ENCODE peak calls at places on chromosome 19, in eight cellular contexts. One of them, this sample, is unnamed.

GRCh38 chr19:1582201-1582600 is 10.5 kb downstream of the MBD3 start:
- DNase-seq in dermis microvascular lymphatic vessel endothelial cell: no peak
- DNase-seq in HFF-Myc: no peak
- DNase-seq in stimulated activated CD4-positive, alpha-beta T cell treated with anti-CD3 and anti-CD28 coated beads, Interleukin-1b, Interleukin-23, amount 100 ng/mL, for 48 hours: no peak
- DNase-seq in A549: no peak
- DNase-seq in GM23248: no peak
- DNase-seq in mucosa of gallbladder: no peak
- DNase-seq in brain microvascular endothelial cell: no peak
- DNase-seq in this sample: no peak

GRCh38 chr19:40674291-40674690 is 16.2 kb downstream of the NUMBL start:
- DNase-seq in dermis microvascular lymphatic vessel endothelial cell: no peak
- DNase-seq in HFF-Myc: no peak
- DNase-seq in stimulated activated CD4-positive, alpha-beta T cell treated with anti-CD3 and anti-CD28 coated beads, Interleukin-1b, Interleukin-23, amount 100 ng/mL, for 48 hours: no peak
- DNase-seq in A549: no peak
- DNase-seq in GM23248: no peak
- DNase-seq in mucosa of gallbladder: no peak
- DNase-seq in brain microvascular endothelial cell: no peak
- DNase-seq in this sample: no peak

GRCh38 chr19:3970313-3970807 is 539 bp downstream of the DAPK3 start:
- DNase-seq in dermis microvascular lymphatic vessel endothelial cell: no peak
- DNase-seq in HFF-Myc: no peak
- DNase-seq in stimulated activated CD4-positive, alpha-beta T cell treated with anti-CD3 and anti-CD28 coated beads, Interleukin-1b, Interleukin-23, amount 100 ng/mL, for 48 hours: no peak
- DNase-seq in A549: no peak
- DNase-seq in GM23248: peak; percentile 45
- DNase-seq in mucosa of gallbladder: no peak
- DNase-seq in brain microvascular endothelial cell: no peak
- DNase-seq in this sample: no peak

GRCh38 chr19:17379221-17379631 is 2.1 kb upstream of the PLVAP start:
- DNase-seq in dermis microvascular lymphatic vessel endothelial cell: no peak
- DNase-seq in HFF-Myc: no peak
- DNase-seq in stimulated activated CD4-positive, alpha-beta T cell treated with anti-CD3 and anti-CD28 coated beads, Interleukin-1b, Interleukin-23, amount 100 ng/mL, for 48 hours: no peak
- DNase-seq in A549: no peak
- DNase-seq in GM23248: no peak
- DNase-seq in mucosa of gallbladder: no peak
- DNase-seq in brain microvascular endothelial cell: no peak
- DNase-seq in this sample: no peak

GRCh38 chr19:39705578-39706188 is 1.4 kb downstream of the LGALS14 start:
- DNase-seq in dermis microvascular lymphatic vessel endothelial cell: no peak
- DNase-seq in HFF-Myc: no peak
- DNase-seq in stimulated activated CD4-positive, alpha-beta T cell treated with anti-CD3 and anti-CD28 coated beads, Interleukin-1b, Interleukin-23, amount 100 ng/mL, for 48 hours: peak; percentile 39
- DNase-seq in A549: no peak
- DNase-seq in GM23248: no peak
- DNase-seq in mucosa of gallbladder: no peak
- DNase-seq in brain microvascular endothelial cell: no peak
- DNase-seq in this sample: no peak

GRCh38 chr19:56162258-56162657 is 13.6 kb upstream of the GALP start:
- DNase-seq in dermis microvascular lymphatic vessel endothelial cell: no peak
- DNase-seq in HFF-Myc: no peak
- DNase-seq in stimulated activated CD4-positive, alpha-beta T cell treated with anti-CD3 and anti-CD28 coated beads, Interleukin-1b, Interleukin-23, amount 100 ng/mL, for 48 hours: peak; percentile 68
- DNase-seq in A549: no peak
- DNase-seq in GM23248: no peak
- DNase-seq in mucosa of gallbladder: no peak
- DNase-seq in brain microvascular endothelial cell: peak; percentile 75
- DNase-seq in this sample: no peak

GRCh38 chr19:38695832-38696732 is 48.2 kb downstream of the CAPN12 start:
- DNase-seq in dermis microvascular lymphatic vessel endothelial cell: no peak
- DNase-seq in HFF-Myc: no peak
- DNase-seq in stimulated activated CD4-positive, alpha-beta T cell treated with anti-CD3 and anti-CD28 coated beads, Interleukin-1b, Interleukin-23, amount 100 ng/mL, for 48 hours: no peak
- DNase-seq in A549: no peak
- DNase-seq in GM23248: no peak
- DNase-seq in mucosa of gallbladder: no peak
- DNase-seq in brain microvascular endothelial cell: no peak
- DNase-seq in this sample: no peak

GRCh38 chr19:42412661-42413076 is 14.5 kb downstream of the LIPE start:
- DNase-seq in dermis microvascular lymphatic vessel endothelial cell: no peak
- DNase-seq in HFF-Myc: no peak
- DNase-seq in stimulated activated CD4-positive, alpha-beta T cell treated with anti-CD3 and anti-CD28 coated beads, Interleukin-1b, Interleukin-23, amount 100 ng/mL, for 48 hours: no peak
- DNase-seq in A549: no peak
- DNase-seq in GM23248: no peak
- DNase-seq in mucosa of gallbladder: no peak
- DNase-seq in brain microvascular endothelial cell: no peak
- DNase-seq in this sample: no peak

GRCh38 chr19:43354305-43354627 is 780 bp downstream of the CD177 start:
- DNase-seq in dermis microvascular lymphatic vessel endothelial cell: no peak
- DNase-seq in HFF-Myc: no peak
- DNase-seq in stimulated activated CD4-positive, alpha-beta T cell treated with anti-CD3 and anti-CD28 coated beads, Interleukin-1b, Interleukin-23, amount 100 ng/mL, for 48 hours: no peak
- DNase-seq in A549: no peak
- DNase-seq in GM23248: no peak
- DNase-seq in mucosa of gallbladder: no peak
- DNase-seq in brain microvascular endothelial cell: no peak
- DNase-seq in this sample: no peak

GRCh38 chr19:16062789-16063188 is 13.5 kb upstream of the TPM4 start:
- DNase-seq in dermis microvascular lymphatic vessel endothelial cell: no peak
- DNase-seq in HFF-Myc: no peak
- DNase-seq in stimulated activated CD4-positive, alpha-beta T cell treated with anti-CD3 and anti-CD28 coated beads, Interleukin-1b, Interleukin-23, amount 100 ng/mL, for 48 hours: peak; percentile 66
- DNase-seq in A549: no peak
- DNase-seq in GM23248: no peak
- DNase-seq in mucosa of gallbladder: no peak
- DNase-seq in brain microvascular endothelial cell: no peak
- DNase-seq in this sample: no peak

GRCh38 chr19:55406869-55407624 is 541 bp downstream of the UBE2S start:
- DNase-seq in dermis microvascular lymphatic vessel endothelial cell: no peak
- DNase-seq in HFF-Myc: no peak
- DNase-seq in stimulated activated CD4-positive, alpha-beta T cell treated with anti-CD3 and anti-CD28 coated beads, Interleukin-1b, Interleukin-23, amount 100 ng/mL, for 48 hours: peak; percentile 33
- DNase-seq in A549: no peak
- DNase-seq in GM23248: peak; percentile 81
- DNase-seq in mucosa of gallbladder: no peak
- DNase-seq in brain microvascular endothelial cell: no peak
- DNase-seq in this sample: no peak

GRCh38 chr19:58336216-58336615 is 9.4 kb downstream of the ZSCAN22 start:
- DNase-seq in dermis microvascular lymphatic vessel endothelial cell: no peak
- DNase-seq in HFF-Myc: no peak
- DNase-seq in stimulated activated CD4-positive, alpha-beta T cell treated with anti-CD3 and anti-CD28 coated beads, Interleukin-1b, Interleukin-23, amount 100 ng/mL, for 48 hours: no peak
- DNase-seq in A549: no peak
- DNase-seq in GM23248: no peak
- DNase-seq in mucosa of gallbladder: no peak
- DNase-seq in brain microvascular endothelial cell: no peak
- DNase-seq in this sample: no peak

GRCh38 chr19:16421982-16422381 is 49.8 kb downstream of the EPS15L1 start:
- DNase-seq in dermis microvascular lymphatic vessel endothelial cell: no peak
- DNase-seq in HFF-Myc: no peak
- DNase-seq in stimulated activated CD4-positive, alpha-beta T cell treated with anti-CD3 and anti-CD28 coated beads, Interleukin-1b, Interleukin-23, amount 100 ng/mL, for 48 hours: no peak
- DNase-seq in A549: no peak
- DNase-seq in GM23248: no peak
- DNase-seq in mucosa of gallbladder: no peak
- DNase-seq in brain microvascular endothelial cell: no peak
- DNase-seq in this sample: no peak

GRCh38 chr19:58229255-58229639 is 533 bp downstream of the ZNF544 start:
- DNase-seq in dermis microvascular lymphatic vessel endothelial cell: no peak
- DNase-seq in HFF-Myc: no peak
- DNase-seq in stimulated activated CD4-positive, alpha-beta T cell treated with anti-CD3 and anti-CD28 coated beads, Interleukin-1b, Interleukin-23, amount 100 ng/mL, for 48 hours: peak; percentile 27
- DNase-seq in A549: peak; percentile 56
- DNase-seq in GM23248: peak; percentile 65
- DNase-seq in mucosa of gallbladder: no peak
- DNase-seq in brain microvascular endothelial cell: peak; percentile 33
- DNase-seq in this sample: no peak